ENCODE peak calls at places on chromosomes 13 and 19, in nine cellular contexts. K is transverse colon, O is left ventricle myocardium inferior, I is tibial nerve, Y is AG09309, F is NB4, H is endodermal cell, B is cardiac muscle cell, J is fibroblast of lung. T is an unnamed sample.
A peak's percentile ranks its signal among the peaks of the same experiment; 100 is the strongest.

GRCh38 chr19:6667114-6667627 is 2.8 kb downstream of the TNFSF14 start:
- DNase-seq in J (no peak), O (no peak), H (no peak), K (no peak), B (no peak), I (no peak), Y (no peak), F (peak; percentile 66), T (no peak)

GRCh38 chr19:34926361-34926684 is 380 bp upstream of the ZNF30 start:
- DNase-seq in K (no peak), O (no peak), H (no peak), F (no peak), I (no peak), B (no peak), Y (no peak), J (no peak), T (no peak)

GRCh38 chr19:38599722-38600121 is 18.0 kb downstream of the MAP4K1 start:
- DNase-seq in O (no peak), K (no peak), H (no peak), Y (no peak), B (no peak), F (no peak), I (no peak), J (no peak), T (no peak)

GRCh38 chr13:71320452-71320851 is 546.6 kb downstream of the DACH1 start:
- DNase-seq in F (peak; percentile 66), I (no peak), O (no peak), B (peak; percentile 53), J (no peak), H (peak; percentile 63), K (no peak), Y (no peak), T (no peak)

GRCh38 chr19:6639439-6639838 is 30.5 kb downstream of the TNFSF14 start:
- DNase-seq in K (no peak), O (no peak), Y (no peak), B (no peak), H (no peak), I (no peak), J (peak; percentile 7), F (no peak), T (no peak)

GRCh38 chr13:27024781-27025492 is 146.7 kb downstream of the USP12 start:
- DNase-seq in B (no peak), J (no peak), O (no peak), Y (no peak), H (no peak), K (no peak), I (no peak), F (peak; percentile 60), T (no peak)

GRCh38 chr13:25733061-25733491 is 318.7 kb downstream of the SHISA2 start:
- DNase-seq in Y (no peak), K (no peak), B (no peak), J (peak; percentile 85), H (no peak), O (no peak), F (no peak), I (no peak), T (peak; percentile 37)

GRCh38 chr19:18832331-18833140 is 777 bp downstream of the UPF1 start:
- DNase-seq in O (no peak), I (no peak), F (peak; percentile 47), K (peak; percentile 42), B (no peak), Y (no peak), H (peak; percentile 86), J (no peak), T (no peak)

GRCh38 chr13:45542391-45542790 is 73.1 kb downstream of the ERICH6B start:
- DNase-seq in O (no peak), F (no peak), K (no peak), Y (no peak), J (no peak), I (no peak), H (no peak), B (no peak), T (no peak)

GRCh38 chr13:43785166-43785680 is 1.5 kb downstream of the ENOX1 start:
- DNase-seq in O (no peak), H (no peak), K (no peak), I (no peak), B (peak; percentile 19), F (no peak), J (no peak), Y (no peak), T (no peak)

GRCh38 chr13:100195568-100195967 is 106.7 kb downstream of the PCCA start:
- DNase-seq in Y (no peak), H (no peak), O (no peak), F (no peak), B (no peak), K (no peak), I (no peak), J (no peak), T (no peak)

GRCh38 chr19:46202872-46203860 is 26.4 kb upstream of the IGFL1 start:
- DNase-seq in Y (no peak), B (no peak), O (no peak), F (no peak), H (no peak), K (no peak), I (no peak), J (no peak), T (no peak)

GRCh38 chr19:1417681-1418493 is 10.5 kb downstream of the DAZAP1 start:
- DNase-seq in Y (no peak), J (no peak), F (no peak), B (no peak), H (no peak), K (no peak), O (no peak), I (no peak), T (no peak)

GRCh38 chr19:9953802-9954542 is 17.7 kb upstream of the OLFM2 start:
- DNase-seq in I (no peak), F (no peak), B (no peak), H (no peak), O (no peak), Y (no peak), K (no peak), J (peak; percentile 86), T (no peak)

GRCh38 chr19:4425531-4425930 is 23.1 kb downstream of the CHAF1A start:
- DNase-seq in O (no peak), H (no peak), I (no peak), B (peak; percentile 74), K (no peak), J (peak; percentile 77), Y (peak; percentile 25), F (no peak), T (peak; percentile 77)

GRCh38 chr13:76438050-76438449 is 448.2 kb downstream of the KCTD12 start:
- DNase-seq in Y (no peak), F (no peak), B (no peak), O (no peak), I (no peak), J (peak; percentile 3), H (no peak), K (no peak), T (no peak)
- H3K4me3 ChIP-seq in Y (no peak overlapping the region), F (no peak overlapping the region), B (no peak overlapping the region), O (no peak overlapping the region), I (no peak overlapping the region), J (no peak overlapping the region), H (no peak overlapping the region), K (no peak overlapping the region), T (no peak overlapping the region)

GRCh38 chr19:40687525-40688016 is 2.9 kb downstream of the NUMBL start:
- DNase-seq in K (peak; percentile 82), H (no peak), J (peak; percentile 80), Y (no peak), B (peak; percentile 76), I (peak; percentile 97), O (peak; percentile 87), F (no peak), T (peak; percentile 52)
- H3K4me3 ChIP-seq in K (no peak overlapping the region), H (no peak overlapping the region), J (peak overlapping the region; percentile 52), Y (no peak overlapping the region), B (no peak overlapping the region), I (no peak overlapping the region), O (peak overlapping the region; percentile 79), F (no peak overlapping the region), T (peak overlapping the region; percentile 98)

DNA sequence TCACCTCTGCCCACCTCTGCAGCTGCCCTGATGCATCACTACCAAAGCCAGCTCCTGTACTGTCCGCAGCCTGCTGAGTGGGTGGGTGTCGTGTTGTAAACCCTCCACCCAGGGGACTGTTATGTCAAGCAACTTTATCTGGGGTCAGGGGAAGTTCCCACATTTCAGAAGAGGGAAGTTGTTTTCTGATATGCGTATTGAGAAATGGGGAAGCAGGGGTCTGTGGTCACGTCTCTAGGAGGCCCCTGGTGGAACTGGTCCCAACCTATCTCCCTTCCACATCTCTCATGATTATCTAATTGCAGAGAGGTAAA is 31.2 kb downstream of the CLEC17A start:
- DNase-seq in F (peak; percentile 95), Y (no peak), I (no peak), J (no peak), K (no peak), H (no peak), O (no peak), B (no peak), T (no peak)
- H3K4me3 ChIP-seq in F (no peak overlapping the region), Y (no peak overlapping the region), I (no peak overlapping the region), J (no peak overlapping the region), K (no peak overlapping the region), H (no peak overlapping the region), O (no peak overlapping the region), B (no peak overlapping the region), T (no peak overlapping the region)

DNA sequence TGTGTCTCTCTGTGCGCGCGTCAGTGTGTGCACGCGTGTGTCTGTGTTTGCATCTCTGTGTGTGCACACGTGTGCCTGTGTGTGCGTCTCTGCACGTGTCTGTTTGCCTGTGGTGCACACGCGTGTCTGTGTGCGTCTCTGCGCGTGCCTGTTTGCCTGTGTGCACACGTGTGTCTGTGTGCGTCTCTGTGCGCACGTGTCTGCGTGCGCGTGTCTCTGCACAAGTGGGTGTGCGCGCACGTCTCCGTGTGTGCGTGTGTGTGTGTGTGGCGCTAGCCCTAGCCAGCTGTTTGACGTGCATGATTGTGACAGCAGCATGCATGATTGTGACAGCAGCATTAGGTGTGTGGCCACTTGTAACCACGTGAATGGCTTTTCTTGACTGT is 31.1 kb downstream of the ZNF146 start:
- DNase-seq in O (no peak), H (no peak), F (no peak), J (no peak), B (peak; percentile 22), Y (no peak), K (no peak), I (no peak), T (no peak)
- H3K4me3 ChIP-seq in O (peak overlapping the region; percentile 64), H (no peak overlapping the region), F (no peak overlapping the region), J (peak overlapping the region; percentile 35), B (no peak overlapping the region), Y (no peak overlapping the region), K (no peak overlapping the region), I (no peak overlapping the region), T (peak overlapping the region; percentile 34)

GRCh38 chr13:31905896-31906295 is 125.7 kb upstream of the FRY start:
- DNase-seq in B (no peak), J (no peak), F (no peak), I (no peak), Y (no peak), K (no peak), H (no peak), O (no peak), T (no peak)
- H3K4me3 ChIP-seq in B (no peak overlapping the region), J (no peak overlapping the region), F (no peak overlapping the region), I (no peak overlapping the region), Y (no peak overlapping the region), K (no peak overlapping the region), H (no peak overlapping the region), O (no peak overlapping the region), T (no peak overlapping the region)

GRCh38 chr13:42064966-42065365 is 16.5 kb downstream of the DGKH start:
- DNase-seq in Y (no peak), B (no peak), K (no peak), H (no peak), J (peak; percentile 12), I (no peak), O (no peak), F (no peak), T (no peak)
- H3K4me3 ChIP-seq in Y (no peak overlapping the region), B (no peak overlapping the region), K (no peak overlapping the region), H (no peak overlapping the region), J (no peak overlapping the region), I (no peak overlapping the region), O (no peak overlapping the region), F (no peak overlapping the region), T (no peak overlapping the region)

T was measured in skeletal muscle cell.